ENCODE peak calls at places on chromosomes 5 and 9, in six cellular contexts. B is WTC11, M is HepG2, O is GM12878, S is K562, T is H1. R is an unnamed sample.

GRCh38 chr9:27367175-27367798 is 70.3 kb upstream of the EQTN start:
- DNase-seq in B (no peak), M (no peak), O (peak), T (no peak), S (no peak), R (peak)

GRCh38 chr9:12934515-12935301 is 159.9 kb downstream of the LURAP1L start:
- DNase-seq in O (no peak), M (no peak), T (no peak), S (no peak), B (no peak), R (no peak)

GRCh38 chr5:175746851-175747250 is 89.0 kb downstream of the HRH2 start:
- DNase-seq in B (no peak), O (no peak), S (no peak), T (no peak), M (no peak), R (peak)

GRCh38 chr9:111167341-111167740 is 129.1 kb upstream of the LPAR1 start:
- DNase-seq in T (no peak), O (no peak), B (no peak), M (no peak), S (no peak), R (no peak)

GRCh38 chr5:171628344-171628743 is 157.3 kb upstream of the SMIM23 start:
- DNase-seq in S (no peak), T (no peak), B (no peak), O (no peak), M (no peak), R (no peak)

GRCh38 chr9:84819446-84819845 is 149.9 kb downstream of the NTRK2 start:
- DNase-seq in O (no peak), S (no peak), T (peak), B (peak), M (no peak), R (peak)

GRCh38 chr5:58496488-58496887 is 5.3 kb downstream of the GAPT start:
- DNase-seq in B (no peak), S (peak), T (peak), O (no peak), M (no peak), R (peak)

GRCh38 chr5:168313596-168314204 is 22.3 kb downstream of the WWC1 start:
- DNase-seq in B (no peak), O (no peak), S (no peak), T (no peak), M (no peak), R (no peak)

GRCh38 chr5:161614342-161614741 is 67.8 kb upstream of the GABRB2 start:
- DNase-seq in O (no peak), T (no peak), M (no peak), S (no peak), B (no peak), R (no peak)

GRCh38 chr5:665541-665955 is 27.6 kb downstream of the TPPP start:
- DNase-seq in O (no peak), M (no peak), T (no peak), B (peak), S (peak), R (peak)

GRCh38 chr9:20694248-20694647 is 10.2 kb downstream of the FOCAD start:
- DNase-seq in M (no peak), S (no peak), O (no peak), T (no peak), B (no peak), R (no peak)

GRCh38 chr9:72294952-72295351 is 70.1 kb downstream of the ZFAND5 start:
- DNase-seq in T (no peak), B (no peak), M (peak), O (no peak), S (no peak), R (no peak)

GRCh38 chr5:141486091-141486490 is 1.3 kb downstream of the PCDHGC4 start:
- DNase-seq in M (no peak), O (no peak), B (no peak), T (no peak), S (no peak), R (no peak)
- TF ChIP-seq CREB1 in M (peak), O (no peak), B (no peak), T (no peak), S (no peak), R (no peak)

GRCh38 chr9:113579270-113580040 is 115.9 kb downstream of the RGS3 start:
- DNase-seq in B (no peak), M (no peak), S (no peak), T (no peak), O (no peak), R (no peak)
- TF ChIP-seq CREB1 in B (no peak), M (no peak), S (no peak), T (no peak), O (no peak), R (no peak)

GRCh38 chr5:178205010-178205748 is 846 bp downstream of the HNRNPAB start:
- DNase-seq in T (peak), S (peak), O (no peak), M (peak), B (peak), R (peak)
- TF ChIP-seq CREB1 in T (no peak), S (no peak), O (no peak), M (no peak), B (no peak), R (no peak)

GRCh38 chr5:54608423-54609085 is 91.0 kb downstream of the SNX18 start:
- DNase-seq in S (no peak), O (no peak), T (no peak), M (no peak), B (no peak), R (no peak)
- TF ChIP-seq CREB1 in S (no peak), O (no peak), T (no peak), M (no peak), B (no peak), R (no peak)

GRCh38 chr9:2704504-2704903 is 12.8 kb upstream of the KCNV2 start:
- DNase-seq in S (no peak), B (no peak), T (no peak), O (no peak), M (no peak), R (no peak)
- TF ChIP-seq CREB1 in S (no peak), B (no peak), T (no peak), O (no peak), M (no peak), R (no peak)

GRCh38 chr5:74124826-74125225 is 498.8 kb downstream of the ARHGEF28 start:
- DNase-seq in T (no peak), S (no peak), O (no peak), B (no peak), M (no peak), R (no peak)
- TF ChIP-seq CREB1 in T (no peak), S (no peak), O (no peak), B (no peak), M (no peak), R (no peak)

GRCh38 chr9:3963266-3964019 is 336.4 kb downstream of the GLIS3 start:
- DNase-seq in T (no peak), S (no peak), B (no peak), M (no peak), O (no peak), R (no peak)
- TF ChIP-seq CREB1 in T (no peak), S (no peak), B (no peak), M (no peak), O (no peak), R (no peak)